ENCODE peak calls at places on chromosomes 12 and 14, in six cellular contexts. G, T, N, Q, M and Z are unnamed samples.
A peak's percentile ranks its signal among the peaks of the same experiment; 100 is the strongest.

GRCh38 chr12:19196959-19197630 is 67.6 kb downstream of the PLEKHA5 start:
- DNase-seq in T (no peak), N (peak; percentile 24), M (no peak), Q (no peak), G (no peak), Z (no peak)

GRCh38 chr14:104288272-104288671 is 149.9 kb downstream of the KIF26A start:
- DNase-seq in G (no peak), M (no peak), T (no peak), N (no peak), Q (no peak), Z (no peak)

GRCh38 chr14:99968156-99968920 is 96.9 kb upstream of the EVL start:
- DNase-seq in N (no peak), G (no peak), T (no peak), Q (peak; percentile 97), M (no peak), Z (no peak)

GRCh38 chr14:68757618-68758081 is 35.2 kb downstream of the ZFP36L1 start:
- DNase-seq in T (no peak), N (peak; percentile 95), M (no peak), G (peak; percentile 12), Q (peak; percentile 47), Z (peak; percentile 98)

GRCh38 chr12:69329669-69330428 is 18.3 kb upstream of the LYZ start:
- DNase-seq in T (peak; percentile 52), Q (no peak), G (peak; percentile 18), N (peak; percentile 68), M (peak; percentile 48), Z (no peak)

GRCh38 chr12:10101042-10101579 is 2.3 kb upstream of the CLEC1A start:
- DNase-seq in M (no peak), N (no peak), T (no peak), G (no peak), Q (peak; percentile 17), Z (no peak)

GRCh38 chr12:188910-189621 is 24.9 kb downstream of the SLC6A12 start:
- DNase-seq in Q (peak; percentile 39), G (peak; percentile 39), M (no peak), T (peak; percentile 4), N (peak; percentile 77), Z (peak; percentile 29)

GRCh38 chr12:102390068-102390467 is 90.3 kb downstream of the IGF1 start:
- DNase-seq in M (no peak), T (no peak), G (peak; percentile 12), N (no peak), Q (no peak), Z (no peak)

GRCh38 chr12:12357697-12358476 is 1.0 kb downstream of the BORCS5 start:
- DNase-seq in N (peak; percentile 43), M (no peak), Q (peak; percentile 38), T (peak; percentile 25), G (peak; percentile 63), Z (no peak)

GRCh38 chr14:106286697-106287290 is 760.4 kb downstream of the TMEM121 start:
- DNase-seq in M (no peak), N (peak; percentile 26), T (no peak), G (peak; percentile 14), Q (no peak), Z (no peak)

GRCh38 chr14:100076133-100076532 is 10.9 kb downstream of the EVL start:
- DNase-seq in Q (peak; percentile 57), T (peak; percentile 32), G (peak; percentile 61), N (peak; percentile 96), M (no peak), Z (peak; percentile 64)

GRCh38 chr14:41986726-41987125 is 380.1 kb downstream of the LRFN5 start:
- DNase-seq in T (no peak), Q (peak; percentile 59), N (no peak), G (no peak), M (no peak), Z (no peak)

GRCh38 chr12:94230357-94230905 is 82.1 kb downstream of the PLXNC1 start:
- DNase-seq in T (no peak), N (no peak), Q (no peak), M (no peak), G (peak; percentile 35), Z (no peak)

GRCh38 chr12:105347486-105347885 is 17.0 kb downstream of the C12orf75 start:
- DNase-seq in M (no peak), Q (no peak), N (no peak), G (no peak), T (no peak), Z (no peak)

GRCh38 chr14:100065161-100065871 is at the start of gene EVL:
- DNase-seq in N (peak; percentile 94), T (peak; percentile 78), Q (no peak), M (peak; percentile 70), G (peak; percentile 92), Z (peak; percentile 84)

GRCh38 chr12:52145228-52145940 is 46.4 kb downstream of the KRT80 start:
- DNase-seq in Q (no peak), N (no peak), T (no peak), G (no peak), M (no peak), Z (no peak)

GRCh38 chr12:118633071-118633470 is 256.7 kb downstream of the SUDS3 start:
- DNase-seq in G (no peak), N (peak; percentile 33), M (no peak), T (no peak), Q (no peak), Z (no peak)